ENCODE peak calls at places on chromosomes 4 and X, in ten cellular contexts. T, U, Y, N, B, L, S, Z, V and K are unnamed samples.

GRCh38 chr4:119697887-119698393 is 69.3 kb upstream of the PDE5A start:
- DNase-seq in T (no peak), U (no peak), Y (no peak), N (no peak), B (no peak), L (no peak), S (no peak), Z (no peak), V (no peak), K (no peak)

GRCh38 chrX:121008920-121009319 is 23.4 kb upstream of the CT47A1 start:
- DNase-seq in T (no peak), U (no peak), Y (no peak), N (no peak), B (no peak), L (no peak), S (no peak), Z (no peak), V (no peak), K (no peak)

GRCh38 chr4:144565558-144566195 is 80.3 kb upstream of the HHIP start:
- DNase-seq in T (no peak), U (peak), Y (no peak), N (no peak), B (no peak), L (no peak), S (no peak), Z (no peak), V (no peak), K (no peak)

GRCh38 chr4:53192496-53192895 is 173.4 kb downstream of the SCFD2 start:
- DNase-seq in T (no peak), U (peak), Y (no peak), N (no peak), B (no peak), L (no peak), S (no peak), Z (no peak), V (no peak), K (no peak)

GRCh38 chr4:53637348-53637747 is 46.1 kb upstream of the LNX1 start:
- DNase-seq in T (no peak), U (no peak), Y (no peak), N (no peak), B (no peak), L (no peak), S (no peak), Z (no peak), V (no peak), K (no peak)

GRCh38 chr4:175346381-175346780 is 428.2 kb downstream of the ADAM29 start:
- DNase-seq in T (no peak), U (no peak), Y (no peak), N (no peak), B (no peak), L (no peak), S (no peak), Z (no peak), V (no peak), K (no peak)

GRCh38 chr4:38078590-38079381 is 118.6 kb downstream of the PTTG2 start:
- DNase-seq in T (no peak), U (peak), Y (no peak), N (no peak), B (peak), L (no peak), S (peak), Z (no peak), V (no peak), K (no peak)

GRCh38 chr4:155777971-155778710 is 19.3 kb downstream of the GUCY1B1 start:
- DNase-seq in T (no peak), U (peak), Y (no peak), N (no peak), B (no peak), L (no peak), S (no peak), Z (no peak), V (no peak), K (no peak)

GRCh38 chr4:10619220-10619619 is 65.3 kb downstream of the CLNK start:
- DNase-seq in T (no peak), U (peak), Y (no peak), N (no peak), B (no peak), L (no peak), S (no peak), Z (no peak), V (no peak), K (no peak)

GRCh38 chr4:118991686-118992085 is 103.0 kb downstream of the SYNPO2 start:
- DNase-seq in T (no peak), U (no peak), Y (no peak), N (no peak), B (peak), L (no peak), S (no peak), Z (no peak), V (no peak), K (no peak)

GRCh38 chr4:127141857-127142256 is 490.9 kb upstream of the INTU start:
- DNase-seq in T (no peak), U (peak), Y (peak), N (no peak), B (no peak), L (no peak), S (no peak), Z (no peak), V (no peak), K (no peak)

GRCh38 chrX:21930986-21931385 is 9.5 kb upstream of the SMS start:
- DNase-seq in T (no peak), U (no peak), Y (no peak), N (no peak), B (no peak), L (no peak), S (no peak), Z (no peak), V (no peak), K (no peak)

GRCh38 chrX:154000051-154000450 is 19.7 kb downstream of the IRAK1 start:
- DNase-seq in T (no peak), U (no peak), Y (no peak), N (no peak), B (no peak), L (no peak), S (no peak), Z (no peak), V (no peak), K (no peak)

DNA sequence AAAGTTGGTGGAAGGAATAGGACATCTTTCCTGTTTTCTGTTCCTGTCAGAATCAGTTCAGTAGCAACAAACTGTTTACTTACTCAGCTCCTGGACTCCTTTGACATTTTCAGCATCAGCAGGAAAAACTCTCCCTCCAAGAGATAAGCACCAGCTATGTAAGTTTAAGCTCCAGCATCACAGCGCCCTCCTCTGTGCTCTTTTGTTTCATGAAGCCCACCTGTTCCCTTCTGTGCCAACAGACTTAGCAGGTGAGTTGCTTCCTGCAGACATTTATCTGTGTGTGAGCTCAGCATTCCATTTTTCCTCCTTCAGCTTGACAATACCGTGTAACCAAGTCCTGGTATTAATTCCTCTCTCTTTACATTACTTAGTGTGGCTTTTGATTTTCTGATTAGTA is 644.1 kb upstream of the AGA start:
- DNase-seq in T (peak), U (no peak), Y (no peak), N (peak), B (no peak), L (no peak), S (no peak), Z (no peak), V (no peak), K (no peak)
- TF ChIP-seq CTCF in T (peak), U (peak), Y (no peak), N (peak), B (no peak), L (no peak), S (no peak), Z (no peak), V (no peak), K (no peak)

GRCh38 chr4:32117696-32118095 is 1397.5 kb downstream of the PCDH7 start:
- DNase-seq in T (no peak), U (no peak), Y (no peak), N (no peak), B (no peak), L (peak), S (no peak), Z (no peak), V (no peak), K (no peak)
- TF ChIP-seq CTCF in T (peak), U (no peak), Y (no peak), N (peak), B (no peak), L (peak), S (no peak), Z (no peak), V (no peak), K (no peak)

GRCh38 chr4:132498215-132498614 is 650.9 kb upstream of the PCDH10 start:
- DNase-seq in T (no peak), U (no peak), Y (no peak), N (no peak), B (no peak), L (no peak), S (no peak), Z (no peak), V (no peak), K (no peak)

GRCh38 chr4:132488555-132488954 is 660.5 kb upstream of the PCDH10 start:
- DNase-seq in T (no peak), U (no peak), Y (no peak), N (no peak), B (no peak), L (no peak), S (no peak), Z (no peak), V (no peak), K (no peak)

GRCh38 chr4:132493476-132493875 is 655.6 kb upstream of the PCDH10 start:
- DNase-seq in T (no peak), U (no peak), Y (no peak), N (no peak), B (no peak), L (no peak), S (no peak), Z (no peak), V (no peak), K (no peak)
- TF ChIP-seq CTCF in T (no peak), U (no peak), Y (no peak), N (peak), B (no peak), L (no peak), S (no peak), Z (no peak), V (no peak), K (no peak)

GRCh38 chr4:7338876-7339623 is 95.7 kb downstream of the PSAPL1 start:
- DNase-seq in T (no peak), U (no peak), Y (no peak), N (no peak), B (no peak), L (no peak), S (no peak), Z (no peak), V (no peak), K (no peak)
- TF ChIP-seq CTCF in T (no peak), U (no peak), Y (no peak), N (no peak), B (no peak), L (no peak), S (no peak), Z (no peak), V (no peak), K (no peak)

GRCh38 chr4:107098403-107098802 is 62.3 kb upstream of the DKK2 start:
- DNase-seq in T (peak), U (no peak), Y (no peak), N (no peak), B (no peak), L (no peak), S (no peak), Z (no peak), V (no peak), K (no peak)

GRCh38 chr4:107094976-107095375 is 58.9 kb upstream of the DKK2 start:
- DNase-seq in T (no peak), U (no peak), Y (no peak), N (no peak), B (no peak), L (peak), S (no peak), Z (no peak), V (no peak), K (no peak)

GRCh38 chr4:107094332-107094731 is 58.2 kb upstream of the DKK2 start:
- DNase-seq in T (no peak), U (peak), Y (no peak), N (no peak), B (no peak), L (peak), S (no peak), Z (no peak), V (no peak), K (no peak)
- TF ChIP-seq CTCF in T (peak), U (peak), Y (no peak), N (peak), B (no peak), L (peak), S (no peak), Z (no peak), V (no peak), K (no peak)

GRCh38 chrX:9530848-9531274 is 66.0 kb downstream of the TBL1X start:
- DNase-seq in T (peak), U (peak), Y (peak), N (peak), B (peak), L (peak), S (peak), Z (peak), V (peak), K (peak)
- TF ChIP-seq CTCF in T (no peak), U (no peak), Y (no peak), N (no peak), B (no peak), L (no peak), S (no peak), Z (no peak), V (no peak), K (no peak)

DNA sequence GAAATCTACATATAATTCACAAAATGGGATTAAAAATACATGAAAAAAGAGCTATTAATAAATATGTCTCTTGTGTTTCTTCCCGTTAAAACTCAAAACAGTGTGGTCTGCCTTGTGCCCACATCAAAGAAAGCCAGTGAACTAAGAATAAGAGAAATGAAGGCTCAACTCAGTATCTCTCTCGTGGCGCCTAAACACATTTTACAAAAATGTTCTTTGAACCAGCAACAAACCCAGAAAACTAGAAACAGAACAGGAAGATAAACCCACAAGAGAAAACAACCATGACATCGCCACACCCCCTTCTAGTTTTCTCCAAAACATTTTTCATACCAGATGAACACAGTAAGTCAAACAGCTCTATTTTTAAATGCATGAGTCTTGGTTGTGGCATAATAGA is 130.1 kb downstream of the DCHS2 start:
- DNase-seq in T (no peak), U (no peak), Y (no peak), N (no peak), B (no peak), L (no peak), S (peak), Z (no peak), V (no peak), K (no peak)
- TF ChIP-seq CTCF in T (no peak), U (no peak), Y (no peak), N (no peak), B (no peak), L (no peak), S (no peak), Z (no peak), V (no peak), K (no peak)